ENCODE peak calls at places on chromosomes 13 and 19, in ten cellular contexts. L is glutamatergic neuron; S is AG09319; N is uterus; H is NCI-H2081; B is cerebellar nuclear complex; K is OCI-LY7; A is effector memory CD4-positive, alpha-beta T cell; W is dorsolateral prefrontal cortex; V is sciatic nerve. J is an unnamed sample.

GRCh38 chr19:13962738-13963602 is 10.7 kb downstream of the DCAF15 start:
- DNase-seq in H (no peak), L (peak; percentile 65), V (no peak), S (no peak), K (no peak), N (peak; percentile 76), A (no peak), W (no peak), B (no peak), J (no peak)

GRCh38 chr13:94674609-94675348 is 37.6 kb downstream of the SOX21 start:
- DNase-seq in L (peak; percentile 64), H (peak; percentile 62), K (peak; percentile 55), A (no peak), B (no peak), W (no peak), V (peak; percentile 60), S (peak; percentile 8), N (no peak), J (no peak)

GRCh38 chr19:30206187-30206586 is 166.0 kb upstream of the ZNF536 start:
- DNase-seq in N (no peak), K (no peak), A (no peak), H (no peak), L (no peak), W (no peak), V (no peak), S (no peak), B (no peak), J (no peak)

GRCh38 chr13:73235385-73235784 is 176.6 kb downstream of the KLF5 start:
- DNase-seq in V (no peak), N (no peak), K (no peak), B (no peak), A (no peak), L (no peak), S (no peak), W (no peak), H (no peak), J (no peak)

GRCh38 chr13:48655291-48655690 is 1.6 kb downstream of the CYSLTR2 start:
- DNase-seq in S (no peak), N (no peak), H (no peak), V (no peak), K (no peak), W (no peak), B (no peak), A (no peak), L (no peak), J (no peak)

GRCh38 chr13:108957369-108958012 is 328.1 kb downstream of the MYO16 start:
- DNase-seq in N (no peak), L (no peak), K (no peak), W (no peak), B (no peak), H (no peak), V (no peak), A (no peak), S (peak; percentile 60), J (no peak)

GRCh38 chr19:55494172-55494761 is 6.0 kb downstream of the SSC5D start:
- DNase-seq in H (no peak), V (peak; percentile 75), W (no peak), S (peak; percentile 74), B (no peak), L (no peak), N (peak; percentile 85), A (no peak), K (no peak), J (peak; percentile 88)

GRCh38 chr13:78020861-78021260 is 102.2 kb upstream of the EDNRB start:
- DNase-seq in W (no peak), B (no peak), A (no peak), K (no peak), L (peak; percentile 70), S (no peak), N (no peak), H (no peak), V (no peak), J (no peak)

GRCh38 chr19:9431475-9431874 is 3.9 kb downstream of the ZNF266 start:
- DNase-seq in V (no peak), B (no peak), H (peak; percentile 7), K (peak; percentile 33), A (no peak), L (peak; percentile 43), W (no peak), N (no peak), S (no peak), J (no peak)

GRCh38 chr13:25581351-25581750 is 209.6 kb downstream of the ATP8A2 start:
- DNase-seq in A (no peak), H (no peak), W (no peak), S (no peak), B (no peak), L (no peak), N (no peak), V (no peak), K (no peak), J (no peak)

GRCh38 chr13:95002968-95003813 is 290.8 kb upstream of the SOX21 start:
- DNase-seq in B (no peak), V (no peak), S (no peak), W (no peak), H (peak; percentile 68), A (no peak), N (no peak), L (peak; percentile 30), K (no peak), J (no peak)